ENCODE peak calls at places on chromosomes 16 and 17, in six cellular contexts. One of them, this sample, is unnamed.
A peak's percentile ranks its signal among the peaks of the same experiment; 100 is the strongest.

GRCh38 chr17:30964878-30965277 is 6.0 kb upstream of the RNF135 start:
- DNase-seq in heart right ventricle: no peak
- DNase-seq in K562: no peak
- DNase-seq in testis: no peak
- DNase-seq in cardiac muscle cell: no peak
- DNase-seq in GM12865: no peak
- DNase-seq in this sample: peak; percentile 31

GRCh38 chr17:57902117-57902799 is 52.4 kb upstream of the MRPS23 start:
- DNase-seq in heart right ventricle: no peak
- DNase-seq in K562: no peak
- DNase-seq in testis: no peak
- DNase-seq in cardiac muscle cell: no peak
- DNase-seq in GM12865: peak; percentile 92
- DNase-seq in this sample: no peak

GRCh38 chr17:77844681-77845080 is 113.8 kb upstream of the TNRC6C start:
- DNase-seq in heart right ventricle: no peak
- DNase-seq in K562: no peak
- DNase-seq in testis: no peak
- DNase-seq in cardiac muscle cell: no peak
- DNase-seq in GM12865: no peak
- DNase-seq in this sample: no peak

GRCh38 chr16:22786691-22787090 is 27.3 kb upstream of the HS3ST2 start:
- DNase-seq in heart right ventricle: no peak
- DNase-seq in K562: no peak
- DNase-seq in testis: no peak
- DNase-seq in cardiac muscle cell: no peak
- DNase-seq in GM12865: no peak
- DNase-seq in this sample: no peak

GRCh38 chr17:48153711-48154642 is 46.4 kb downstream of the SNX11 start:
- DNase-seq in heart right ventricle: no peak
- DNase-seq in K562: peak; percentile 62
- DNase-seq in testis: no peak
- DNase-seq in cardiac muscle cell: peak; percentile 36
- DNase-seq in GM12865: peak; percentile 47
- DNase-seq in this sample: peak; percentile 67

GRCh38 chr17:30093463-30094147 is 23.0 kb upstream of the NSRP1 start:
- DNase-seq in heart right ventricle: no peak
- DNase-seq in K562: peak; percentile 78
- DNase-seq in testis: peak; percentile 73
- DNase-seq in cardiac muscle cell: peak; percentile 76
- DNase-seq in GM12865: peak; percentile 65
- DNase-seq in this sample: peak; percentile 76

GRCh38 chr16:90077757-90078593 is 844 bp upstream of the PRDM7 start:
- DNase-seq in heart right ventricle: no peak
- DNase-seq in K562: peak; percentile 14
- DNase-seq in testis: peak; percentile 30
- DNase-seq in cardiac muscle cell: peak; percentile 0
- DNase-seq in GM12865: peak; percentile 58
- DNase-seq in this sample: peak; percentile 38

GRCh38 chr17:13385481-13385907 is 216.2 kb downstream of the HS3ST3A1 start:
- DNase-seq in heart right ventricle: no peak
- DNase-seq in K562: no peak
- DNase-seq in testis: no peak
- DNase-seq in cardiac muscle cell: no peak
- DNase-seq in GM12865: no peak
- DNase-seq in this sample: no peak

GRCh38 chr16:66798162-66798561 is 3.2 kb downstream of the TERB1 start:
- DNase-seq in heart right ventricle: no peak
- DNase-seq in K562: no peak
- DNase-seq in testis: no peak
- DNase-seq in cardiac muscle cell: no peak
- DNase-seq in GM12865: no peak
- DNase-seq in this sample: peak; percentile 70

GRCh38 chr16:29845656-29846055 is 17.4 kb downstream of the CDIPT start:
- DNase-seq in heart right ventricle: no peak
- DNase-seq in K562: no peak
- DNase-seq in testis: no peak
- DNase-seq in cardiac muscle cell: no peak
- DNase-seq in GM12865: no peak
- DNase-seq in this sample: no peak

GRCh38 chr17:69575346-69575761 is 160.9 kb downstream of the MAP2K6 start:
- DNase-seq in heart right ventricle: no peak
- DNase-seq in K562: no peak
- DNase-seq in testis: no peak
- DNase-seq in cardiac muscle cell: no peak
- DNase-seq in GM12865: peak; percentile 34
- DNase-seq in this sample: peak; percentile 86

GRCh38 chr16:19874816-19875546 is 9.7 kb downstream of the GPRC5B start:
- DNase-seq in heart right ventricle: no peak
- DNase-seq in K562: no peak
- DNase-seq in testis: no peak
- DNase-seq in cardiac muscle cell: no peak
- DNase-seq in GM12865: no peak
- DNase-seq in this sample: no peak

GRCh38 chr17:72632026-72632684 is 460.3 kb downstream of the SLC39A11 start:
- DNase-seq in heart right ventricle: no peak
- DNase-seq in K562: no peak
- DNase-seq in testis: no peak
- DNase-seq in cardiac muscle cell: no peak
- DNase-seq in GM12865: no peak
- DNase-seq in this sample: no peak

GRCh38 chr16:88957887-88958577 is 19.0 kb downstream of the CBFA2T3 start:
- DNase-seq in heart right ventricle: peak; percentile 36
- DNase-seq in K562: no peak
- DNase-seq in testis: no peak
- DNase-seq in cardiac muscle cell: no peak
- DNase-seq in GM12865: no peak
- DNase-seq in this sample: no peak

GRCh38 chr17:75965468-75965867 is 13.5 kb downstream of the ACOX1 start:
- DNase-seq in heart right ventricle: no peak
- DNase-seq in K562: no peak
- DNase-seq in testis: no peak
- DNase-seq in cardiac muscle cell: no peak
- DNase-seq in GM12865: no peak
- DNase-seq in this sample: no peak

GRCh38 chr17:11925271-11926021 is 71.8 kb downstream of the ZNF18 start:
- DNase-seq in heart right ventricle: peak; percentile 18
- DNase-seq in K562: no peak
- DNase-seq in testis: no peak
- DNase-seq in cardiac muscle cell: no peak
- DNase-seq in GM12865: no peak
- DNase-seq in this sample: no peak

GRCh38 chr16:51523400-51523799 is 372.3 kb upstream of the SALL1 start:
- DNase-seq in heart right ventricle: no peak
- DNase-seq in K562: no peak
- DNase-seq in testis: no peak
- DNase-seq in cardiac muscle cell: no peak
- DNase-seq in GM12865: no peak
- DNase-seq in this sample: peak; percentile 80

GRCh38 chr16:53775106-53775820 is 71.3 kb downstream of the FTO start:
- DNase-seq in heart right ventricle: no peak
- DNase-seq in K562: no peak
- DNase-seq in testis: no peak
- DNase-seq in cardiac muscle cell: no peak
- DNase-seq in GM12865: no peak
- DNase-seq in this sample: no peak

GRCh38 chr17:7466644-7467341 is 12.6 kb downstream of the ZBTB4 start:
- DNase-seq in heart right ventricle: peak; percentile 84
- DNase-seq in K562: no peak
- DNase-seq in testis: peak; percentile 80
- DNase-seq in cardiac muscle cell: no peak
- DNase-seq in GM12865: peak; percentile 24
- DNase-seq in this sample: peak; percentile 71

GRCh38 chr16:16101585-16101984 is 121.7 kb downstream of the ABCC6 start:
- DNase-seq in heart right ventricle: no peak
- DNase-seq in K562: no peak
- DNase-seq in testis: no peak
- DNase-seq in cardiac muscle cell: no peak
- DNase-seq in GM12865: no peak
- DNase-seq in this sample: no peak

GRCh38 chr16:24674877-24675276 is 54.6 kb upstream of the TNRC6A start:
- DNase-seq in heart right ventricle: no peak
- DNase-seq in K562: no peak
- DNase-seq in testis: no peak
- DNase-seq in cardiac muscle cell: no peak
- DNase-seq in GM12865: no peak
- DNase-seq in this sample: no peak
- TF ChIP-seq CTCF in heart right ventricle: no peak
- TF ChIP-seq CTCF in K562: no peak
- TF ChIP-seq CTCF in testis: no peak
- TF ChIP-seq CTCF in cardiac muscle cell: no peak
- TF ChIP-seq CTCF in GM12865: no peak
- TF ChIP-seq CTCF in this sample: no peak

DNA sequence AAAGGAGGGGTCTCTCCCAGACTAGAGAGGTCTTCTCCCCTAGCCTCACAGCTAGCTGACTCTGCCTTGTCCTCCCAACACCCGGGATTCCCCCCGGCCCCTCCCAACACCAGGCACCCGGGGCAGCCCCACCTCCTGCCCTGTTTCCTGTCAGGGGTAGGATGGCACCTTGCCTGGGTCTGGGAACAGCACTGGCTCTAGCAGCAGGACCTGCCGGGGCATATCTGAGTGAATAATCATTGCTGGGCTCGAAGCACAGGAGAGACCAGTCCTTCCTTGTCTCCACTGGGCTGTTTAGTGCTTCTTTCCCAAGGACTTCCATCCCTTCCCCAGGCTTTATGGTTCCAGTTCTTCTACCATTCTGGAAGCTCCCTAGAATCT is 25.7 kb downstream of the MINK1 start:
- DNase-seq in heart right ventricle: peak; percentile 63
- DNase-seq in K562: no peak
- DNase-seq in testis: no peak
- DNase-seq in cardiac muscle cell: no peak
- DNase-seq in GM12865: no peak
- DNase-seq in this sample: peak; percentile 59
- H3K4me3 ChIP-seq in heart right ventricle: no peak overlapping the region
- H3K4me3 ChIP-seq in K562: no peak overlapping the region
- H3K4me3 ChIP-seq in testis: no peak overlapping the region
- H3K4me3 ChIP-seq in cardiac muscle cell: no peak overlapping the region
- H3K4me3 ChIP-seq in GM12865: no peak overlapping the region
- H3K4me3 ChIP-seq in this sample: no peak overlapping the region

GRCh38 chr16:25217119-25217511 is 368 bp downstream of the AQP8 start:
- DNase-seq in heart right ventricle: no peak
- DNase-seq in K562: no peak
- DNase-seq in testis: no peak
- DNase-seq in cardiac muscle cell: no peak
- DNase-seq in GM12865: no peak
- DNase-seq in this sample: no peak
- TF ChIP-seq CTCF in heart right ventricle: no peak
- TF ChIP-seq CTCF in K562: no peak
- TF ChIP-seq CTCF in testis: no peak
- TF ChIP-seq CTCF in cardiac muscle cell: no peak
- TF ChIP-seq CTCF in GM12865: no peak
- TF ChIP-seq CTCF in this sample: no peak

DNA sequence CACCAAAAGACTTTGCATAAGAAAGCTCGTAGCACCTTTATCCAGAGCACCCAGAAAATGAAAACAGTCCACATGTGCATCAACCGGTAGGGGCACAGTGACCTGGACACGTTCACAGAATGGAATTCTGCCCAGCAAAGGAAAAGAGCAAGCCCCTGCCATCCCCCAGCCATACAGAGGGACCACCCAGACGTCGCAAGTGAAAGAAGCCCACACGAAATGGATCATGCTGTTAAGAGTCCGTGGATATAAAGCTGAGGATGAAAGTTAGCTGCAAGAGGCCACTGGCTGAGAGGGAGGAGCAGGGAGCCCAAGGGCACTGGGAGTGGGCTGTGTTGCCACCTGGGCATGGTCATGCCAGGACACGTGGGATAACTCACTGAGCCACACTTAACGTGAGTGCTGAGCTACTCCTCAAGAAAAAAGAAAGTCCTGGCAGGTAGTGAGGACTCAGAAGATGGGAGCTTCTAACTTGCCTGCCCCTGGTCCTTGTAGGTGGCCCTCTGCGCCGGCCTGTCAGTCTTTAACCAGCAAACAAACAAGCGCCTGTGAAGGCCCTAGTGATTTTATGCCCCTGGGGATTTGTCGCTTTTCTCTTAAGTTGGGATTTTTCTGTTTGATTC is 190.7 kb downstream of the C16orf95 start:
- DNase-seq in heart right ventricle: no peak
- DNase-seq in K562: no peak
- DNase-seq in testis: no peak
- DNase-seq in cardiac muscle cell: no peak
- DNase-seq in GM12865: no peak
- DNase-seq in this sample: no peak
- H3K4me3 ChIP-seq in heart right ventricle: no peak overlapping the region
- H3K4me3 ChIP-seq in K562: no peak overlapping the region
- H3K4me3 ChIP-seq in testis: no peak overlapping the region
- H3K4me3 ChIP-seq in cardiac muscle cell: no peak overlapping the region
- H3K4me3 ChIP-seq in GM12865: no peak overlapping the region
- H3K4me3 ChIP-seq in this sample: no peak overlapping the region

DNA sequence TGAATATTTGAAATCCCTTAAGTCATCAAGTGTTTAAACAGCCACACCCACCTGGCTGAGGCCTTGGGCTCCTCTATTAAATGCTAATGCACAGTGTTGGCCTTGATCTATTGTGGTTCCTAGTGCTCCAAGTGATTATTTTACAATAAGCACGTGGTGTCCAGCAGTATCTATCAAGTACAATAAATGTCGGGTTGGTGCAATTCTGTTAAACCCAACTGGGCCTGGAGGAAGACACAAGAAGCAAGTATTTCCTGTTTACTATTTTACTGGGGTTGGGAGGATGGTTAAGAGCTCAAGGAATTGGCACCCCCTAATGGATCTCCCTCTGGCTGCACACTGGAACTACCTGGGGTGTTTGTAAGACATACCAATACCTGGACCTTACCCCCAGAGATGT is 72.1 kb upstream of the HNF1B start:
- DNase-seq in heart right ventricle: no peak
- DNase-seq in K562: no peak
- DNase-seq in testis: no peak
- DNase-seq in cardiac muscle cell: no peak
- DNase-seq in GM12865: no peak
- DNase-seq in this sample: no peak
- TF ChIP-seq CTCF in heart right ventricle: no peak
- TF ChIP-seq CTCF in K562: peak; percentile 9
- TF ChIP-seq CTCF in testis: no peak
- TF ChIP-seq CTCF in cardiac muscle cell: no peak
- TF ChIP-seq CTCF in GM12865: no peak
- TF ChIP-seq CTCF in this sample: no peak

GRCh38 chr16:69313469-69313868 is 2.3 kb downstream of the VPS4A start:
- DNase-seq in heart right ventricle: no peak
- DNase-seq in K562: no peak
- DNase-seq in testis: no peak
- DNase-seq in cardiac muscle cell: no peak
- DNase-seq in GM12865: no peak
- DNase-seq in this sample: no peak

GRCh38 chr16:69310479-69311114 is 553 bp upstream of the VPS4A start:
- DNase-seq in heart right ventricle: peak; percentile 20
- DNase-seq in K562: no peak
- DNase-seq in testis: no peak
- DNase-seq in cardiac muscle cell: no peak
- DNase-seq in GM12865: no peak
- DNase-seq in this sample: no peak

GRCh38 chr16:69311533-69312388 is 611 bp downstream of the VPS4A start:
- DNase-seq in heart right ventricle: no peak
- DNase-seq in K562: no peak
- DNase-seq in testis: peak; percentile 51
- DNase-seq in cardiac muscle cell: peak; percentile 52
- DNase-seq in GM12865: peak; percentile 68
- DNase-seq in this sample: no peak

GRCh38 chr16:69309316-69309715 is 1.8 kb upstream of the VPS4A start:
- DNase-seq in heart right ventricle: no peak
- DNase-seq in K562: no peak
- DNase-seq in testis: no peak
- DNase-seq in cardiac muscle cell: no peak
- DNase-seq in GM12865: no peak
- DNase-seq in this sample: no peak

GRCh38 chr16:69311115-69311532 is at the start of gene VPS4A:
- DNase-seq in heart right ventricle: peak; percentile 97
- DNase-seq in K562: peak; percentile 98
- DNase-seq in testis: peak; percentile 98
- DNase-seq in cardiac muscle cell: peak; percentile 97
- DNase-seq in GM12865: peak; percentile 98
- DNase-seq in this sample: peak; percentile 94
- H3K4me3 ChIP-seq in heart right ventricle: peak within 1 kb of the TSS; percentile 80
- H3K4me3 ChIP-seq in K562: peak within 1 kb of the TSS; percentile 98
- H3K4me3 ChIP-seq in testis: peak within 1 kb of the TSS; percentile 96
- H3K4me3 ChIP-seq in cardiac muscle cell: peak within 1 kb of the TSS; percentile 80
- H3K4me3 ChIP-seq in GM12865: peak within 1 kb of the TSS; percentile 84
- H3K4me3 ChIP-seq in this sample: peak within 1 kb of the TSS; percentile 88